ENCODE peak calls at places on chromosomes 3 and 15, in four cellular contexts. K is HCT116, J is PC-9, W is MM.1S. Q is an unnamed sample. For H3K4me1, H3K9me2 and H3K79me2, the result is how much of the 10 kb centered on the place peaks cover.

GRCh38 chr3:125375950-125376679 is 990 bp upstream of the ZNF148 start:
- DNase-seq in J (peak), W (no peak), K (no peak), Q (no peak)

GRCh38 chr3:60135474-60135873 is 1085.6 kb upstream of the CFAP20DC start:
- DNase-seq in K (no peak), J (no peak), W (no peak), Q (no peak)

GRCh38 chr15:25435474-25436243 is 3.2 kb downstream of the UBE3A start:
- DNase-seq in J (no peak), W (no peak), K (no peak), Q (no peak)

GRCh38 chr15:41849204-41849603 is 10.6 kb downstream of the PLA2G4B start:
- DNase-seq in K (no peak), J (no peak), W (no peak), Q (no peak)

GRCh38 chr15:52148409-52148808 is 35.8 kb upstream of the BCL2L10 start:
- DNase-seq in K (no peak), W (no peak), J (no peak), Q (no peak)

GRCh38 chr3:102299125-102299877 is 135.5 kb upstream of the ZPLD1 start:
- DNase-seq in W (no peak), K (peak), J (peak), Q (no peak)

GRCh38 chr3:7924228-7924627 is 577.4 kb upstream of the LMCD1 start:
- DNase-seq in W (no peak), K (no peak), J (no peak), Q (no peak)

GRCh38 chr3:128279594-128279880 is 126.3 kb downstream of the EEFSEC start:
- DNase-seq in J (no peak), W (no peak), K (no peak), Q (no peak)

GRCh38 chr15:66952756-66953522 is 112.5 kb upstream of the SMAD3 start:
- DNase-seq in J (no peak), K (no peak), W (no peak), Q (no peak)

GRCh38 chr3:147404800-147405551 is 1.4 kb downstream of the ZIC4 start:
- DNase-seq in K (no peak), W (no peak), J (no peak), Q (no peak)

GRCh38 chr3:100570811-100571210 is 38.6 kb upstream of the ADGRG7 start:
- DNase-seq in W (no peak), J (no peak), K (no peak), Q (no peak)

GRCh38 chr15:76378691-76379090 is 42.1 kb downstream of the ISL2 start:
- DNase-seq in W (no peak), J (no peak), K (no peak), Q (no peak)

GRCh38 chr3:39064646-39065045 is 12.8 kb downstream of the WDR48 start:
- DNase-seq in W (no peak), K (no peak), J (no peak), Q (no peak)

GRCh38 chr15:52258461-52258860 is 37.1 kb downstream of the MYO5C start:
- DNase-seq in W (no peak), K (no peak), J (no peak), Q (no peak)

GRCh38 chr15:75130597-75131268 is 70.9 kb upstream of the C15orf39 start:
- DNase-seq in W (peak), K (no peak), J (no peak), Q (peak)

GRCh38 chr3:9247361-9248231 is 1.9 kb downstream of the SRGAP3 start:
- DNase-seq in J (no peak), W (no peak), K (no peak), Q (no peak)

GRCh38 chr3:100776736-100777135 is 67.4 kb downstream of the TFG start:
- DNase-seq in K (no peak), W (no peak), J (no peak), Q (no peak)

GRCh38 chr15:68784206-68784605 is 36.5 kb downstream of the ANP32A start:
- DNase-seq in J (no peak), K (no peak), W (no peak), Q (no peak)
- H3K4me1 ChIP-seq in J (under half), K (under half), W (under half), Q (under half)

DNA sequence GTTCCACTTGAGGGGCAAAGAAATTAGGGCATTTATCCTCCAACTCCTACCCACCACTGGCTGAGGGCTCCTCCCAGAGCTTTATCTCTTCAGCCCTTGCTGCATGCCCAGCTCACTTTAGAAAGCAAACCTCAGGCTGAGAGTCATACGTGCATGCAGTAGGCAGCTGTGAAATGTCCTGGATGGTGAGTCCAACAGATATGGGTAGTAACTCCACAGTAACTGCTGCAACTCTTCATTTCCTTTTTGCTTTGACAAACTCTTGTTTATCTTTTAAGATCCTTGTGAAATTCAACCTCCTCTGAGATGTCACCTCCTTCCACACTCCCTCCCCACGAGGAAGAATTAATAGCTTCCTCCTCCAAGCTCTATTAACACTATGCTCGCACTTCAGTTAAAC is 35.9 kb upstream of the CTNNB1 start:
- DNase-seq in J (no peak), K (no peak), W (no peak), Q (no peak)
- H3K9me2 ChIP-seq in J (under half), K (under half), W (under half), Q (under half)

DNA sequence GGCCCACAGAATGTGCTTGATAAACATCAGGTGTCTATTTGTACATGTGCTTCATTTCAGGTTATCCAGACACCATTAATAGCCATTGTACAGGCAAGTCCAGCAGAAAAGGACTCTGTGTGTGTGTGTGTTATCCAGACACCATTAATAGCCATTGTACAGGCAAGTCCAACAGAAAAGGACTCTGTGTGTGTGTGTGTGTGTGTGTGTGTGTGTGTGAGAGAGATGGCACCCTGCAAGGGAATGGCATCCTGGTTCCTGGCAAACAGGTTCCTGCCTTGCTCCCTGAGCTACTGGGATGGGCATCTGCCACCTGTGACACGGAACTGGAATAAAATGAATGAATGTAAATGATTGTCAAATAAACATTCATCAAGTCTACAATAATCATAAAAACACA is 11.7 kb downstream of the SUCLG2 start:
- DNase-seq in J (no peak), W (no peak), K (no peak), Q (no peak)
- H3K79me2 ChIP-seq in J (under half), W (half or more), K (under half), Q (under half)

GRCh38 chr3:197491478-197491877 is 64.3 kb downstream of the BDH1 start:
- DNase-seq in W (no peak), K (no peak), J (no peak), Q (no peak)
- H3K4me1 ChIP-seq in W (under half), K (under half), J (half or more), Q (under half)

GRCh38 chr3:16788440-16789057 is 96.2 kb upstream of the PLCL2 start:
- DNase-seq in K (no peak), W (no peak), J (no peak), Q (no peak)
- H3K9me2 ChIP-seq in K (under half), W (under half), J (under half), Q (under half)

GRCh38 chr15:99632521-99632920 is 66.7 kb downstream of the MEF2A start:
- DNase-seq in W (no peak), K (no peak), J (no peak), Q (no peak)

GRCh38 chr15:99630607-99631131 is 64.9 kb downstream of the MEF2A start:
- DNase-seq in K (no peak), W (no peak), J (no peak), Q (no peak)

GRCh38 chr15:99631256-99631655 is 65.5 kb downstream of the MEF2A start:
- DNase-seq in K (no peak), J (no peak), W (peak), Q (peak)

GRCh38 chr15:99633655-99634054 is 67.9 kb downstream of the MEF2A start:
- DNase-seq in J (no peak), K (no peak), W (no peak), Q (no peak)

DNA sequence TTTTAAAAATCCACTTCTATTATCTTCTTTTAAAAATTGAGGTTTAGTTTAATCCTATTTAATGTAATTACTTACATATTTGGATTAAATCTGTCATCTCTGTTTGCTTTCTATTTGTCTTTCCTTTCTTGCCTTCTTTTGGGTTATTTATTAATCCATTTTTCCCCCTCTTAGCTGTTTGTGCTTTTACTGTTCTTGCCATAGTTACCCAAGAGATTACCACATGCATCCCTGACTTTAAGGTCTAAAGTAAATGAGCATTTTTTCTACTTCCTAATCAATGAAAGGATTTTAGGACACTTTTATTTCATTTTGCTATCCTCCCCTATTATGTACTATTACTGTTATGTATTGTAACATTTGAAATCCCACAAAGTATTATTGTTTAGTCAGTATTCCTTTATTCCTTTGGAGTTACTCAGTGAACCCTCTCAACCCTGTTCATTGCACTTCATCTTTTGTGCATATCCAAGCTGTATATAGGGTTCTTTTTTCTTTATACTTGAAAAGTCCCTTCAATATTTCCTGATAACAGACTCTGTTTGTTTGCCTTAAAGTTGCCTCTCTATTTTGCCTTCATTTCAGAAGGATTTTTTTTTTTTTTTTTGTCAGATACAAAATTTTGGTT is 62.7 kb downstream of the MEF2A start:
- DNase-seq in K (no peak), J (no peak), W (no peak), Q (no peak)
- H3K79me2 ChIP-seq in K (half or more), J (under half), W (half or more), Q (half or more)

Q was measured in OCI-LY7.